ENCODE peak calls at places on chromosomes 16 and 17, in four cellular contexts. E is endothelial cell of umbilical vein, K is brain microvascular endothelial cell, G is mucosa of descending colon. Q is an unnamed sample.

GRCh38 chr17:17811381-17812210 is 25.2 kb downstream of the SREBF1 start:
- DNase-seq in E (peak), K (no peak), G (no peak), Q (no peak)

GRCh38 chr17:52155301-52155700 is 3.2 kb downstream of the CA10 start:
- DNase-seq in E (no peak), K (no peak), G (no peak), Q (no peak)

GRCh38 chr17:49546546-49547535 is 28.8 kb upstream of the NXPH3 start:
- DNase-seq in E (no peak), K (no peak), G (no peak), Q (no peak)

GRCh38 chr16:30985401-30986128 is 558 bp downstream of the HSD3B7 start:
- DNase-seq in E (no peak), K (no peak), G (peak), Q (peak)

GRCh38 chr17:55883112-55883511 is 132.3 kb downstream of the PCTP start:
- DNase-seq in E (no peak), K (no peak), G (no peak), Q (no peak)

GRCh38 chr16:84735846-84736586 is 36.2 kb downstream of the USP10 start:
- DNase-seq in E (no peak), K (no peak), G (peak), Q (peak)

GRCh38 chr17:18963126-18964017 is 11.4 kb downstream of the SLC5A10 start:
- DNase-seq in E (no peak), K (no peak), G (no peak), Q (no peak)

GRCh38 chr17:83183150-83183820 is 103.9 kb downstream of the METRNL start:
- DNase-seq in E (no peak), K (no peak), G (no peak), Q (no peak)

GRCh38 chr16:13083687-13084086 is 182.3 kb downstream of the SHISA9 start:
- DNase-seq in E (no peak), K (no peak), G (peak), Q (no peak)

GRCh38 chr17:57295526-57296023 is 39.3 kb downstream of the MSI2 start:
- DNase-seq in E (peak), K (peak), G (no peak), Q (peak)

GRCh38 chr16:78748471-78748929 is 649.0 kb downstream of the WWOX start:
- DNase-seq in E (no peak), K (no peak), G (no peak), Q (peak)

GRCh38 chr17:64084086-64084939 is 45.6 kb downstream of the ERN1 start:
- DNase-seq in E (peak), K (no peak), G (peak), Q (no peak)

GRCh38 chr17:49437696-49438438 is 23.2 kb upstream of the PHB1 start:
- DNase-seq in E (no peak), K (no peak), G (no peak), Q (no peak)

GRCh38 chr16:53257001-53257400 is 177.3 kb upstream of the RBL2 start:
- DNase-seq in E (peak), K (no peak), G (no peak), Q (no peak)

GRCh38 chr16:63361032-63361624 is 1324.9 kb upstream of the CDH8 start:
- DNase-seq in E (peak), K (peak), G (no peak), Q (peak)

GRCh38 chr16:51140112-51140511 is 11.0 kb downstream of the SALL1 start:
- DNase-seq in E (no peak), K (no peak), G (no peak), Q (no peak)